ENCODE peak calls at places on chromosomes 11 and 22, in six cellular contexts. G is NB4, W is pancreas, N is spleen, T is AG10803, A is RWPE1. M is an unnamed sample.

GRCh38 chr11:74307409-74307808 is 4.0 kb downstream of the P4HA3 start:
- DNase-seq in T (no peak), W (no peak), A (no peak), N (no peak), G (no peak), M (no peak)

GRCh38 chr11:109034341-109034696 is 369.4 kb downstream of the DDX10 start:
- DNase-seq in W (no peak), T (no peak), N (no peak), A (no peak), G (no peak), M (no peak)

GRCh38 chr11:58907780-58908179 is 31.5 kb upstream of the GLYATL1 start:
- DNase-seq in T (no peak), N (no peak), A (no peak), W (no peak), G (peak; percentile 28), M (no peak)

GRCh38 chr22:49013707-49014106 is 814.0 kb downstream of the BRD1 start:
- DNase-seq in G (no peak), N (no peak), A (no peak), W (no peak), T (no peak), M (no peak)

GRCh38 chr11:76209956-76210885 is 3.9 kb upstream of the WNT11 start:
- DNase-seq in W (peak; percentile 60), G (peak; percentile 70), T (peak; percentile 75), A (peak; percentile 49), N (peak; percentile 80), M (no peak)

GRCh38 chr22:43488937-43489336 is 77.1 kb downstream of the MPPED1 start:
- DNase-seq in W (no peak), N (no peak), T (no peak), A (no peak), G (no peak), M (no peak)

GRCh38 chr22:23233084-23233501 is 52.8 kb downstream of the BCR start:
- DNase-seq in W (no peak), N (no peak), T (no peak), A (no peak), G (no peak), M (no peak)

GRCh38 chr11:19872526-19873135 is 160.0 kb downstream of the NAV2 start:
- DNase-seq in W (no peak), A (no peak), G (no peak), T (no peak), N (no peak), M (no peak)

GRCh38 chr11:78292109-78292803 is 103.5 kb downstream of the USP35 start:
- DNase-seq in T (no peak), G (peak; percentile 98), A (no peak), N (no peak), W (no peak), M (no peak)

GRCh38 chr11:20008190-20008801 is 152.0 kb downstream of the DBX1 start:
- DNase-seq in T (no peak), G (no peak), A (no peak), W (no peak), N (no peak), M (no peak)

GRCh38 chr11:12123177-12123576 is 12.8 kb downstream of the MICAL2 start:
- DNase-seq in N (no peak), T (peak; percentile 79), G (no peak), A (peak; percentile 59), W (no peak), M (no peak)

GRCh38 chr11:35822815-35823495 is 120.9 kb upstream of the LDLRAD3 start:
- DNase-seq in T (no peak), A (no peak), N (no peak), G (no peak), W (no peak), M (no peak)

GRCh38 chr22:39232246-39232645 is 12.5 kb downstream of the PDGFB start:
- DNase-seq in W (no peak), A (no peak), T (no peak), G (no peak), N (no peak), M (no peak)

GRCh38 chr22:39232806-39233735 is 11.7 kb downstream of the PDGFB start:
- DNase-seq in A (no peak), W (peak; percentile 23), T (no peak), N (no peak), G (no peak), M (no peak)

GRCh38 chr22:39234867-39235687 is 9.7 kb downstream of the PDGFB start:
- DNase-seq in A (peak; percentile 68), N (no peak), G (no peak), W (peak; percentile 82), T (no peak), M (no peak)

GRCh38 chr22:39233736-39234120 is 11.1 kb downstream of the PDGFB start:
- DNase-seq in A (no peak), N (no peak), W (peak; percentile 20), G (no peak), T (no peak), M (no peak)

DNA sequence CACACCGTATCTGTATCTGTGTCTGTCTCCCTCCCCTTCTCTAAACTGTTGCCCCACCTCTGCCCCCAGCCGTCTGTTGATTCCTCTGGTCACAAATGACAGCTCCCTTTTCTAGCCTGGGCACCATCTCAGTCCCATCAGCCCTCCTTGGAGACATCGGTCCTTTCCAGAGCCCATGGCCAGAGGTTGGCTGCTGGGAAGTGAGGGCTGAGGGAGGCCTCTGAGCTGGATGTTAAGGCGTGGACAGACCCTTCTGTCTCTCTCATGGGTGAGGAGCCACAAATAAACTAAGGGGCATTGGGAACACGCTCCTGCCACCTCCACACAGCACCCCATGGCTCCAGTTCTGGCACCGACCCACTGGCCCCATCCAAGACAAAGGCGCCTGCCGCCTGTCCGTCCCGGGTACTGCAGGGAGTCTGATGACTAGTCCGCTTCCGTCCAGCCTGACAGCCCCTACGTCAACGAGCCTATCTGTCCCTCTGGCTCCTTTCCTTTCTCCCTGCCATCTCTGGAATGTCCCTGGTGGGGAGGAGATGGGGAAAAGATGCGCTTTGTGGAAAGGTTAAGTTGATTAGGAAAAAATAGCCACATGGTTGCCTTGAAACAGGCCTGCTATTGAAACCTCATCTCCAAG is 10.5 kb downstream of the PDGFB start:
- DNase-seq in G (no peak), W (peak; percentile 32), A (no peak), N (no peak), T (no peak), M (no peak)
- TF ChIP-seq CTCF in G (no peak), W (no peak), A (no peak), N (no peak), T (no peak), M (peak; percentile 45)

DNA sequence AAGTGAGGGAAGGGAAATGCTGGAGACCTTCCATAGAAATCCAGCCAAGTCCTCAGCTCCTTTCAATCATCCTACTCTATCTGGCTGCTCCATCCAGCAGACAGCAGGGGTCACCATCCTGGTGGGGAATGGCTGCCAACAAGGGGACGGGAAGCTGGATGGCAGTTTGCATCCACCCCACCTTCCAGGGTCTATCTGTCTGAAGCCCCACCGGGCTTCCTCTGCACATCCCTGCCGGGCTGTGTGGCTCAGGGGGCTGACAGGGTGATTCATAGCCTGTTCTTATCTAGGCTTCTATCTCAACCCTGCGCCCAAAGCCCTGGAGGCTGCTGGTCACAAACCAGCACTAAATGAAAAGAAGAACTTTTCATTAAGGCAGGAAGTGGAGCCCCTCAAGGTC is 1.1 kb downstream of the SYTL2 start:
- DNase-seq in G (peak; percentile 75), W (peak; percentile 18), N (no peak), T (no peak), A (no peak), M (no peak)
- TF ChIP-seq CTCF in G (no peak), W (no peak), N (no peak), T (peak; percentile 43), A (no peak), M (peak; percentile 57)

DNA sequence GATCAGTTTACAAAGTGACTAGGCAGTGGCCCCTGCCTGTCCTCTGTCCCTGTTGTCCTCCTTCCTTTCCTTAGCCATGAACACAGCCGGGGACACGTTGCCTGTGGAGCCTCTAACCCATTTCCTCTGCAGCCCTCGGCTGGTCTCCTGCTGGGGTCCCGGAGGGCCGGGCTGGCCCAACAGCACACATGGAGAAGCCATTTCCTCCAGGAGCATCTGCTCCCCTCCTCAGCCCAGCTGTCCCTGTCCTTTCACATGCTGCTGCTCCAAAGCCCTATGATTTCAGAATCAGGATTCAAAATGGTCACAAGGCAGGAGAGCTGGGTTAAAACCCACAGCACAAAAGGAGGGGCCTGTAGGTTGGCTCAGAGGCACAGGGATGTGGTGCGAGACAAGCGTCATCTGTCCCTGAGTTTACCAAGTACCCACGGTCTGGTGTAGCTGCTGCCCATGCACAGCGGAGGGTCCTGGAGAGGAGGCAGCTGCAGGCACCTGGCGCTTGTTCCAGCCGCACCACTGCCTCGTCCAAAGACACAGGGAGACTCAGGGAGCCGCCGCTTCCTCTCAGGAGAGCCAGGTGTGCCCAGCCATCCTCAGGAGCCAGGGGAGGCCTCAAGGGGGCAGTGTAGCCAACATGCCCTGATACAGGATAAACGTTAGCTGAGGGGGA is 4.1 kb upstream of the VSIG10L2 start:
- DNase-seq in T (peak; percentile 11), W (peak; percentile 56), A (peak; percentile 50), N (no peak), G (peak; percentile 57), M (no peak)
- TF ChIP-seq CTCF in T (peak; percentile 64), W (peak; percentile 76), A (peak; percentile 42), N (no peak), G (peak; percentile 89), M (peak; percentile 83)

GRCh38 chr11:131583823-131584222 is 213.4 kb downstream of the NTM start:
- DNase-seq in N (no peak), W (no peak), A (no peak), T (no peak), G (no peak), M (no peak)

GRCh38 chr11:131588057-131588456 is 217.6 kb downstream of the NTM start:
- DNase-seq in N (no peak), W (no peak), T (no peak), A (no peak), G (no peak), M (no peak)

GRCh38 chr11:131581006-131581405 is 210.6 kb downstream of the NTM start:
- DNase-seq in T (peak; percentile 12), W (no peak), N (no peak), G (peak; percentile 7), A (no peak), M (no peak)

GRCh38 chr11:131582021-131582531 is 211.7 kb downstream of the NTM start:
- DNase-seq in N (no peak), G (no peak), T (no peak), A (no peak), W (no peak), M (no peak)

DNA sequence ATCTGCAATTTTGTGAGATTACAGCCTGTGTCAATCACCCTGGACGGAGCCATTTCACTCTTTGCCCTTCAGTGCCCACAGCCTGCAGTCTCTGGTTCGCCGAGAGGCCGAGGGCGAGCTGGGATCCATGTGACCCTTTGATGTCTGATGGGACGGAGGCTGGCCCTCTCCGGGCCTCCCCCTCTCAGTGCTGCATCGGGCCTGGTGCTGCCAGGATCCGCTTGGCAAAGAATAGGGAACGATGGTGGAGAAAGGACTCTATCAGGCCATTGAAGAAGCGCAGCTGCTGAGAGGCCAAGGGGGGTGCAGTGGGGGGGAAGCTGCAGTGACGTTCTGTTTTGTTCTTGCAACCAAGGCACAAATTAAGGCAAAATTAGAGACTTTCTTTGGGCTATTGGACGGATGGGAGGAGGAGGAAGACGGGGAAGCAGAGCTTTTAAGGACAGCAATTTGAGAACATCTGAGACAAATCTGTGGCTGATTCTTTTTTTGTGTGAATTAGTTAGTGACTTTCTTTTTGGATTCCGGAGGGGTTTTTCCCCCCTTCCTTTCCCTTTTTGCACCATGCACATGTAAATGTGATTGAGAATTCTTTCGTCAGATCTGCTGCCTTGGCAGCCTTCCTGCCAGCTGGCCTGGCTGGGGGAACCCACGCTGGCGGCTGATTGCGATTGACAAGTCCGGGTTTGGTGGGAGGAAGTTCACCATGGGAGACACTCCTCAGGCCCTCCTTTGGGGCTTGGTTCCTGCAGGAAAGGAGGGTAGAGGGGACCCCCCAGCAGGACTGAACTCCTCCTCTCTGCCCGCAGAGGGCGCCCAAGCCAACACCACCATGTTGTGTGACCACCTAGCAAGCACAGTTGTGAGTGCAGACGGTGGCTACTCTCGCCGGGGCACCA is 214.5 kb downstream of the NTM start:
- DNase-seq in G (peak; percentile 20), T (peak; percentile 23), N (no peak), A (no peak), W (no peak), M (no peak)
- TF ChIP-seq CTCF in G (peak; percentile 34), T (peak; percentile 33), N (no peak), A (no peak), W (no peak), M (peak; percentile 44)

M was measured in chondrocyte.